ENCODE peak calls at places on chromosomes 12 and 14, in seven cellular contexts. G is M059J, S is H7, A is activated T-cell treated with anti-CD3 and anti-CD28 coated beads for 4 hours, T is foreskin fibroblast, C is T-helper 2 cell, U is fibroblast of the aortic adventitia. W is an unnamed sample.

GRCh38 chr12:59491877-59492276 is 104.0 kb upstream of the SLC16A7 start:
- DNase-seq in G (no peak), S (no peak), A (no peak), T (no peak), C (no peak), U (no peak), W (no peak)

GRCh38 chr14:72123755-72124154 is 191.5 kb downstream of the RGS6 start:
- DNase-seq in G (no peak), S (no peak), A (no peak), T (no peak), C (no peak), U (no peak), W (no peak)

GRCh38 chr14:73662439-73663056 is 17.8 kb downstream of the DNAL1 start:
- DNase-seq in G (peak), S (peak), A (no peak), T (peak), C (no peak), U (peak), W (peak)

GRCh38 chr12:106138646-106139421 is at the start of gene NUAK1:
- DNase-seq in G (peak), S (peak), A (no peak), T (peak), C (no peak), U (no peak), W (peak)

GRCh38 chr14:33957299-33957698 is 6.4 kb upstream of the EGLN3 start:
- DNase-seq in G (no peak), S (no peak), A (no peak), T (no peak), C (no peak), U (no peak), W (no peak)

GRCh38 chr14:90522585-90523191 is 125.9 kb downstream of the CALM1 start:
- DNase-seq in G (peak), S (no peak), A (no peak), T (no peak), C (no peak), U (peak), W (no peak)

GRCh38 chr12:117900561-117900960 is 68.2 kb downstream of the KSR2 start:
- DNase-seq in G (peak), S (no peak), A (no peak), T (peak), C (no peak), U (no peak), W (peak)

GRCh38 chr12:56713345-56713744 is 11.8 kb downstream of the NACA start:
- DNase-seq in G (no peak), S (no peak), A (no peak), T (no peak), C (no peak), U (no peak), W (no peak)

GRCh38 chr12:77980782-77981181 is 150.1 kb downstream of the NAV3 start:
- DNase-seq in G (no peak), S (no peak), A (no peak), T (peak), C (no peak), U (peak), W (peak)

GRCh38 chr14:35687335-35687939 is 121.7 kb downstream of the RALGAPA1 start:
- DNase-seq in G (peak), S (peak), A (no peak), T (peak), C (no peak), U (peak), W (peak)

GRCh38 chr12:47818701-47819543 is 781 bp downstream of the HDAC7 start:
- DNase-seq in G (peak), S (peak), A (no peak), T (peak), C (peak), U (no peak), W (peak)

GRCh38 chr12:71441350-71441748 is 1.8 kb downstream of the LGR5 start:
- DNase-seq in G (no peak), S (no peak), A (no peak), T (no peak), C (no peak), U (no peak), W (no peak)

W was measured in GM03348.